ENCODE peak calls at places on chromosome 19, in eight cellular contexts. V, D, S, C, F, L, X and N are unnamed samples.

GRCh38 chr19:378706-379105 is 30.2 kb downstream of the C2CD4C start:
- DNase-seq in V (no peak), D (no peak), S (no peak), C (no peak), F (no peak), L (no peak), X (no peak), N (no peak)

GRCh38 chr19:58374200-58374599 is 6.6 kb downstream of the ZNF837 start:
- DNase-seq in V (peak), D (no peak), S (no peak), C (no peak), F (no peak), L (no peak), X (no peak), N (no peak)

GRCh38 chr19:32168111-32168510 is 177.3 kb upstream of the ZNF507 start:
- DNase-seq in V (no peak), D (no peak), S (no peak), C (no peak), F (no peak), L (no peak), X (no peak), N (no peak)

GRCh38 chr19:934865-935422 is 9.1 kb downstream of the ARID3A start:
- DNase-seq in V (peak), D (no peak), S (no peak), C (no peak), F (peak), L (peak), X (peak), N (peak)

GRCh38 chr19:45498411-45499195 is at the start of gene PPM1N:
- DNase-seq in V (no peak), D (no peak), S (no peak), C (no peak), F (no peak), L (no peak), X (peak), N (peak)

GRCh38 chr19:45187421-45188100 is 9.0 kb downstream of the BLOC1S3 start:
- DNase-seq in V (peak), D (no peak), S (no peak), C (no peak), F (no peak), L (no peak), X (no peak), N (peak)

GRCh38 chr19:27657271-27658051 is 1555.5 kb downstream of the UQCRFS1 start:
- DNase-seq in V (no peak), D (no peak), S (no peak), C (no peak), F (no peak), L (no peak), X (no peak), N (no peak)

GRCh38 chr19:32498641-32499200 is 82.3 kb upstream of the PDCD5 start:
- DNase-seq in V (no peak), D (no peak), S (no peak), C (no peak), F (no peak), L (no peak), X (no peak), N (no peak)

GRCh38 chr19:30244533-30244932 is 127.7 kb upstream of the ZNF536 start:
- DNase-seq in V (no peak), D (no peak), S (no peak), C (no peak), F (no peak), L (no peak), X (no peak), N (no peak)

DNA sequence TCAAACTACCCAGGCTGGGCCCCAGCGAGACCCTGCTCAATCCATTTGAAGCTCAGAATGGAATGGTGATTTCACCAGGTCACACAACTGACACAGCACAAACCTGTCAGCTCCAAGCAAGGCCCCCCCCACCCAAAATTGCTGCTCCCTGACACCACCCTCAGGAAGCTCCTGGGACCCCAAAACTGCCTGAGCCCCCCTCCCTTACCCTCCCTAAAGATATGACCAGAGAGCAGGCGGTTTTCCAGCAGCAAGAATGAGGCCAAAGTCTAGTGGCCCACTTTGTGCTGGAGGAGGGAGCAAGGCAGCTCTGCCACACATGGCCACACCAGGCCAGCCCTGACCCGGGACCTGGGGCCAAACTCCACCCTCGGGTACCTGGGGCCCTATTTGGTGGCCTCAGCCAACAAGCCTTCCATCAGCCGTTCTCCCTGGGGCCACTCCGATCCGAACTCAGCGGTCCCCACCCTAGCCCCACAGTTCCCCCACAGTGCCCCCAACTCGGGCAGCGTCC is 2.3 kb downstream of the NR2F6 start:
- DNase-seq in V (no peak), D (no peak), S (no peak), C (no peak), F (no peak), L (no peak), X (no peak), N (no peak)
- TF ChIP-seq CTCF in V (no peak), D (no peak), S (no peak), C (no peak), F (no peak), L (no peak), X (no peak), N (no peak)

GRCh38 chr19:55062735-55063491 is at the start of gene RDH13:
- DNase-seq in V (peak), D (peak), S (peak), C (peak), F (peak), L (peak), X (peak), N (peak)

GRCh38 chr19:55063492-55063843 is 520 bp upstream of the RDH13 start:
- DNase-seq in V (no peak), D (no peak), S (no peak), C (no peak), F (no peak), L (no peak), X (no peak), N (no peak)

GRCh38 chr19:55056827-55057226 is 6.1 kb downstream of the RDH13 start:
- DNase-seq in V (no peak), D (no peak), S (no peak), C (no peak), F (no peak), L (no peak), X (no peak), N (no peak)

GRCh38 chr19:55053735-55054134 is 9.2 kb downstream of the RDH13 start:
- DNase-seq in V (no peak), D (no peak), S (no peak), C (no peak), F (no peak), L (no peak), X (no peak), N (no peak)

DNA sequence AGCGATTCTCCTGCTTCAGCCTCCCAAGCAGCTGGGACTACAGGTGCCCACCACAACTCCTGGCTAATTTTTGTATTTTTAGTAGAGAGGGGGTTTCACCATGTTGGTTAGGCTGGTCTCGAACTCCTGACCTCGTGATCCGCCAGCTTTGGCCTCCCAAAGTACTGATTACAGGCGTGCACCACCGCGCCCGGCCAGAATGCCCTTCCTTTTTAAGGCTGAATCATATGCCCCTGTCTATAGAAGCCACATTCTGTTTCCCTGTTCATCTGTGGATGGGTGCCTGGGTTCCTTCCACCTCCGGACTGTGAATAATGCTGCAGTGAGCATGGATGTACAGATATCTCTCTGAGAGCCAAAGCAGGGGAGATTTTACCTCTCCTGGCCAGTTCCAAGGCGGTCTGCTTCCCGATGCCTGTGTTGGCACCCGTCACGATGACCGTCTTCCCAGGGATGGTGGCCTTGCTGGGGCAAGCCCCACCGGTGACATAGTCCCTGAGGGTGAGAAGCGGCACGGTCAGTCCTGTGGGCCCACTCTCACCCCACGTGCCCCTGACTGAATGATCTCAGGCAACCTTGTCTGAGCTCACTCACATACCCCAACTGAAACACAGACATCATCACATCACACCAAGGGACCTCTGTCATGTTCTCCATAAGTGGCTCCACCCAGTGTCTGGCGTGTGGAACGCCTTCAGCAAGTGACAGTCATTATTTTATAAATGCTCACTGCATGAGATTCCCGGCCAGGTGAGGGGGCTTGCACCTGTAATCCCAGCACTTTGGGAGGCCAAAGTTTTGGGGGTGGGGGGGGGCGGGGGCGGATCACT is 4.0 kb downstream of the RDH13 start:
- DNase-seq in V (no peak), D (no peak), S (no peak), C (no peak), F (no peak), L (no peak), X (no peak), N (no peak)
- TF ChIP-seq CTCF in V (peak), D (no peak), S (no peak), C (no peak), F (no peak), L (no peak), X (no peak), N (peak)

GRCh38 chr19:3253270-3253669 is 28.8 kb downstream of the CELF5 start:
- DNase-seq in V (peak), D (no peak), S (no peak), C (no peak), F (no peak), L (no peak), X (peak), N (no peak)

GRCh38 chr19:3257071-3257470 is 32.6 kb downstream of the CELF5 start:
- DNase-seq in V (no peak), D (no peak), S (no peak), C (no peak), F (no peak), L (no peak), X (no peak), N (no peak)

GRCh38 chr19:3251229-3251628 is 26.8 kb downstream of the CELF5 start:
- DNase-seq in V (no peak), D (no peak), S (no peak), C (no peak), F (no peak), L (no peak), X (no peak), N (no peak)

GRCh38 chr19:3252650-3253049 is 28.2 kb downstream of the CELF5 start:
- DNase-seq in V (no peak), D (no peak), S (no peak), C (no peak), F (no peak), L (no peak), X (no peak), N (no peak)

DNA sequence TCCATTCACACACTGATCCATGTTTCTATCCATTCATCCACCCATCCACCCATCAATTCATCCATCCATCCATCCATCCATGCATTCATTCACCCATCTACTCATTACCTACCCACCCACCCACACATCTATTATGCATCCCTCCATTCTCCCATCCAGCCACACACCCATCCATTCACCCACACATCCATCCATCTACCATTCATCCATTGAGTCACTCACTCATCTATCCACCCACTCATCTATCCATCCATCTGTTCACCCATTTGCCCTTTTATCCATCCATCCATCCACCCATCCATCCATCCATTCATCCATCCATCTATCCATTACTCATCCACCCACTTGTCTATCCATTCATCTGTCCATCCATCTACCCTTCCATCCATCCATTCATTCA is 30.1 kb downstream of the CELF5 start:
- DNase-seq in V (no peak), D (no peak), S (no peak), C (no peak), F (no peak), L (no peak), X (no peak), N (no peak)
- TF ChIP-seq CTCF in V (no peak), D (no peak), S (no peak), C (no peak), F (no peak), L (no peak), X (no peak), N (no peak)

DNA sequence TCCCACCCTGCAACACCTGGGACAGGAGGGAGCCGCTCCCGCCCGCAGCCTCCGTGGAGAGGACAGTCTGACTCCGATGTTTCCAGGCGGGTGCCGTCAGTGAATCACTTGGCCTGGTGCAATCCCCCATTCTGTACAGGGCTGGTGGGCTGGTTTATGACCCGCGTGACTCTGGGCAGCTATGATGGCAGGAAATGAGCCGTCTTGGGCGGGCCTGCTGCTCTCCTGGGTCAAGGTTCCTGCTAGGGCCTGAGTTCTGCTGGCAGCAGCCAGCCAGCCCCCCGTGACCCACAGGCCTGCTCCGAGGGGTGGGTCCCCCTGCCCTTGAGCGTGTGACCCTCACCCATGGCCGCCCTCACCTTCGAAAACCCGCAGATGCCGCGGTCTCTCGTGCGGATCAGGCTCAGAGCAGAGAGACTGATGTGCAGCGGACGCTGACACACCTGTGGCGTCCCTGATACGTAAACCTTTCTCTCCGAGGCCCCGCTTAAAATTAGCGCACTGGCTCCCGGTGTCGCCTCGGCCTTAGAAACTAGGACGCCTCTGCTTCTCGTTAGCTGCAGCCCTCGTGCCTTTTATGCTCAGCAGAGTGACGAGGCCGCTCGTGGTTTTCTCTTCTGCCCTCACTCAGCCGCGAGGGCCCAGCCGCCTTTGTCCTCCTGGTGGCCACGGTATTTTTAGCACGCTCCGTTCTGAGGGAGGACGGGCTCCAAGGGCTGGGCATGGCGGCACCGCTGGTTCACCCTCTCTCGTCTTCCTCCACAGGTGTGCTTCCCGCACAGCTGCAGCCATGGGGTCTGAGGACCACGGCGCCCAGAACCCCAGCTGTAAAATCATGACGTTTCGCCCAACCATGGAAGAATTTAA is 63.4 kb downstream of the KDM4B start:
- DNase-seq in V (no peak), D (no peak), S (no peak), C (no peak), F (no peak), L (peak), X (no peak), N (no peak)
- TF ChIP-seq CTCF in V (peak), D (no peak), S (peak), C (no peak), F (no peak), L (peak), X (no peak), N (no peak)

DNA sequence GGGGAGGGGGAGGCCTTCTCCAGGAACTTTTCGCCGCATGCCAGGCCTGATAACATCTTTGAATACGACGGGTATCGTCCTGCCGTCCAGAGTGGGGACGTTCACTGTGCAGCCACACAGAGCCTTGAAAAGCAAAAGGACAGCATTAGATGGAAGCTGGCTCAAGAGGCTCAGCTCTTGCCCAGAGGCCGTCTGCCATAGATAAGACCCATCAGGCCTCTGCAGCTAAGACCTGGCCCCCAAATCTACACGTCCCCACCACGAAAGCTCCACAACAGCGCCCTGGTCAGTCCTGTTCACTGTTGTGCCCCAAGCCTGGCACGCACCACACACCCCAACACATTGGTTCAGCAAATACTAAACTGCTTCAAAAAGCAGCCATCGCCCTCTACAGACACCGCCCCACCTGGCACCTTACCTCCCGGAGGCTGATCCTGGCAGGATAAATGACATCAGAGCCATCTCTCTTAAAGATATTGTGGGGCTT is 2.1 kb downstream of the DNAJB1 start:
- DNase-seq in V (no peak), D (no peak), S (no peak), C (no peak), F (no peak), L (no peak), X (no peak), N (peak)
- TF ChIP-seq CTCF in V (no peak), D (no peak), S (peak), C (no peak), F (no peak), L (no peak), X (no peak), N (no peak)

GRCh38 chr19:38233740-38234251 is 9.8 kb upstream of the DPF1 start:
- DNase-seq in V (peak), D (peak), S (peak), C (no peak), F (peak), L (peak), X (peak), N (peak)
- TF ChIP-seq CTCF in V (peak), D (peak), S (peak), C (peak), F (peak), L (peak), X (peak), N (peak)

GRCh38 chr19:38899447-38900219 is at the start of the genes NFKBIB and SIRT2:
- DNase-seq in V (peak), D (peak), S (peak), C (peak), F (peak), L (peak), X (peak), N (peak)
- TF ChIP-seq CTCF in V (no peak), D (no peak), S (no peak), C (no peak), F (peak), L (no peak), X (no peak), N (peak)

GRCh38 chr19:51394045-51394836 is 3.9 kb upstream of the C19orf84 start:
- DNase-seq in V (peak), D (peak), S (peak), C (peak), F (peak), L (peak), X (peak), N (peak)
- TF ChIP-seq CTCF in V (peak), D (no peak), S (no peak), C (peak), F (no peak), L (no peak), X (peak), N (peak)

GRCh38 chr19:12126707-12127106 is 13.4 kb downstream of the ZNF20 start:
- DNase-seq in V (peak), D (no peak), S (no peak), C (no peak), F (no peak), L (no peak), X (peak), N (no peak)
- TF ChIP-seq CTCF in V (peak), D (peak), S (peak), C (peak), F (no peak), L (peak), X (peak), N (peak)